ENCODE peak calls at places on chromosomes 16 and 17, in four cellular contexts. One of them, this sample, is unnamed.

GRCh38 chr16:4386951-4387565 is 15.4 kb downstream of the VASN start:
- DNase-seq in H9: no peak
- DNase-seq in mesendoderm: no peak
- DNase-seq in trophoblast cell: no peak
- DNase-seq in this sample: no peak

GRCh38 chr16:30786115-30786935 is 680 bp downstream of the ZNF629 start:
- DNase-seq in trophoblast cell: no peak
- DNase-seq in H9: no peak
- DNase-seq in mesendoderm: peak; percentile 79
- DNase-seq in this sample: peak; percentile 62

GRCh38 chr17:29584452-29585079 is 4.9 kb downstream of the GIT1 start:
- DNase-seq in H9: no peak
- DNase-seq in trophoblast cell: no peak
- DNase-seq in mesendoderm: no peak
- DNase-seq in this sample: no peak

GRCh38 chr17:62995377-62995885 is 29.4 kb downstream of the TANC2 start:
- DNase-seq in mesendoderm: peak; percentile 56
- DNase-seq in H9: no peak
- DNase-seq in trophoblast cell: peak; percentile 26
- DNase-seq in this sample: no peak

GRCh38 chr17:74361613-74362391 is at the start of gene BTBD17:
- DNase-seq in H9: peak; percentile 95
- DNase-seq in trophoblast cell: no peak
- DNase-seq in mesendoderm: peak; percentile 32
- DNase-seq in this sample: no peak

GRCh38 chr17:49932131-49932723 is 36.8 kb upstream of the DLX4 start:
- DNase-seq in H9: no peak
- DNase-seq in trophoblast cell: no peak
- DNase-seq in mesendoderm: no peak
- DNase-seq in this sample: no peak

GRCh38 chr17:66002063-66002585 is 189.8 kb downstream of the CEP112 start:
- DNase-seq in H9: no peak
- DNase-seq in mesendoderm: no peak
- DNase-seq in trophoblast cell: no peak
- DNase-seq in this sample: no peak

GRCh38 chr16:55703003-55704001 is 47.5 kb downstream of the SLC6A2 start:
- DNase-seq in mesendoderm: peak; percentile 62
- DNase-seq in H9: no peak
- DNase-seq in trophoblast cell: no peak
- DNase-seq in this sample: no peak

GRCh38 chr16:81576696-81577095 is 132.1 kb downstream of the CMIP start:
- DNase-seq in mesendoderm: no peak
- DNase-seq in trophoblast cell: no peak
- DNase-seq in H9: no peak
- DNase-seq in this sample: no peak

GRCh38 chr17:76428511-76428910 is 24.4 kb downstream of the UBE2O start:
- DNase-seq in trophoblast cell: no peak
- DNase-seq in H9: no peak
- DNase-seq in mesendoderm: no peak
- DNase-seq in this sample: no peak

GRCh38 chr17:35297666-35298065 is 54.8 kb downstream of the SLFN5 start:
- DNase-seq in H9: no peak
- DNase-seq in mesendoderm: no peak
- DNase-seq in trophoblast cell: no peak
- DNase-seq in this sample: no peak

GRCh38 chr17:73491648-73492047 is 152.6 kb downstream of the SDK2 start:
- DNase-seq in mesendoderm: no peak
- DNase-seq in H9: no peak
- DNase-seq in trophoblast cell: no peak
- DNase-seq in this sample: no peak

GRCh38 chr17:74454197-74455024 is 12.0 kb upstream of the CD300A start:
- DNase-seq in mesendoderm: peak; percentile 91
- DNase-seq in trophoblast cell: peak; percentile 60
- DNase-seq in H9: peak; percentile 55
- DNase-seq in this sample: peak; percentile 64

GRCh38 chr17:76132574-76133338 is 8.3 kb downstream of the FOXJ1 start:
- DNase-seq in H9: peak; percentile 98
- DNase-seq in trophoblast cell: peak; percentile 24
- DNase-seq in mesendoderm: peak; percentile 71
- DNase-seq in this sample: peak; percentile 88

GRCh38 chr17:58377005-58377660 is 25.1 kb upstream of the SUPT4H1 start:
- DNase-seq in mesendoderm: peak; percentile 70
- DNase-seq in trophoblast cell: peak; percentile 80
- DNase-seq in H9: peak; percentile 58
- DNase-seq in this sample: no peak

GRCh38 chr17:5800646-5801045 is 216.3 kb upstream of the NLRP1 start:
- DNase-seq in trophoblast cell: no peak
- DNase-seq in mesendoderm: no peak
- DNase-seq in H9: no peak
- DNase-seq in this sample: no peak

GRCh38 chr17:3667366-3668278 is 756 bp downstream of the TAX1BP3 start:
- DNase-seq in mesendoderm: peak; percentile 92
- DNase-seq in trophoblast cell: peak; percentile 90
- DNase-seq in H9: peak; percentile 80
- DNase-seq in this sample: peak; percentile 79

GRCh38 chr17:75872434-75873351 is 5.7 kb downstream of the TRIM47 start:
- DNase-seq in trophoblast cell: no peak
- DNase-seq in mesendoderm: peak; percentile 69
- DNase-seq in H9: peak; percentile 75
- DNase-seq in this sample: no peak

GRCh38 chr17:42179911-42180410 is 981 bp downstream of the KCNH4 start:
- DNase-seq in trophoblast cell: no peak
- DNase-seq in H9: peak; percentile 88
- DNase-seq in mesendoderm: peak; percentile 78
- DNase-seq in this sample: peak; percentile 89

GRCh38 chr16:57446530-57447141 is 549 bp downstream of the CIAPIN1 start:
- DNase-seq in mesendoderm: peak; percentile 40
- DNase-seq in H9: no peak
- DNase-seq in trophoblast cell: no peak
- DNase-seq in this sample: no peak

GRCh38 chr17:73393381-73393780 is 81.6 kb upstream of the CDC42EP4 start:
- DNase-seq in mesendoderm: no peak
- DNase-seq in H9: peak; percentile 26
- DNase-seq in trophoblast cell: no peak
- DNase-seq in this sample: no peak

GRCh38 chr17:55546481-55546880 is 35.2 kb upstream of the SMIM36 start:
- DNase-seq in trophoblast cell: no peak
- DNase-seq in H9: no peak
- DNase-seq in mesendoderm: no peak
- DNase-seq in this sample: no peak

GRCh38 chr16:50602531-50603205 is 54.5 kb downstream of the NKD1 start:
- DNase-seq in trophoblast cell: no peak
- DNase-seq in H9: no peak
- DNase-seq in mesendoderm: no peak
- DNase-seq in this sample: no peak

GRCh38 chr17:82300707-82301270 is 16.6 kb downstream of the CD7 start:
- DNase-seq in trophoblast cell: peak; percentile 30
- DNase-seq in mesendoderm: peak; percentile 35
- DNase-seq in H9: peak; percentile 83
- DNase-seq in this sample: peak; percentile 87

GRCh38 chr17:3588104-3588503 is 21.1 kb downstream of the TRPV1 start:
- DNase-seq in trophoblast cell: no peak
- DNase-seq in H9: no peak
- DNase-seq in mesendoderm: no peak
- DNase-seq in this sample: no peak

GRCh38 chr17:6856054-6856453 is 24.5 kb upstream of the TEKT1 start:
- DNase-seq in mesendoderm: peak; percentile 32
- DNase-seq in H9: no peak
- DNase-seq in trophoblast cell: no peak
- DNase-seq in this sample: no peak

GRCh38 chr17:81647640-81648012 is 8.7 kb downstream of the PDE6G start:
- DNase-seq in H9: peak; percentile 46
- DNase-seq in trophoblast cell: no peak
- DNase-seq in mesendoderm: no peak
- DNase-seq in this sample: no peak

GRCh38 chr17:44087319-44087718 is 16.8 kb downstream of the G6PC3 start:
- DNase-seq in trophoblast cell: no peak
- DNase-seq in H9: peak; percentile 67
- DNase-seq in mesendoderm: no peak
- DNase-seq in this sample: no peak

GRCh38 chr17:79670537-79671386 is 59.9 kb upstream of the RBFOX3 start:
- DNase-seq in H9: no peak
- DNase-seq in mesendoderm: no peak
- DNase-seq in trophoblast cell: no peak
- DNase-seq in this sample: no peak

GRCh38 chr17:20153231-20153630 is 144.1 kb downstream of the SPECC1 start:
- DNase-seq in H9: no peak
- DNase-seq in trophoblast cell: no peak
- DNase-seq in mesendoderm: no peak
- DNase-seq in this sample: no peak

GRCh38 chr17:20154601-20155000 is 145.4 kb downstream of the SPECC1 start:
- DNase-seq in mesendoderm: no peak
- DNase-seq in H9: no peak
- DNase-seq in trophoblast cell: no peak
- DNase-seq in this sample: no peak

GRCh38 chr17:20157078-20157360 is 147.9 kb downstream of the SPECC1 start:
- DNase-seq in trophoblast cell: no peak
- DNase-seq in mesendoderm: no peak
- DNase-seq in H9: no peak
- DNase-seq in this sample: no peak

GRCh38 chr17:20156196-20157077 is 147.3 kb downstream of the SPECC1 start:
- DNase-seq in mesendoderm: peak; percentile 92
- DNase-seq in trophoblast cell: peak; percentile 90
- DNase-seq in H9: no peak
- DNase-seq in this sample: no peak

DNA sequence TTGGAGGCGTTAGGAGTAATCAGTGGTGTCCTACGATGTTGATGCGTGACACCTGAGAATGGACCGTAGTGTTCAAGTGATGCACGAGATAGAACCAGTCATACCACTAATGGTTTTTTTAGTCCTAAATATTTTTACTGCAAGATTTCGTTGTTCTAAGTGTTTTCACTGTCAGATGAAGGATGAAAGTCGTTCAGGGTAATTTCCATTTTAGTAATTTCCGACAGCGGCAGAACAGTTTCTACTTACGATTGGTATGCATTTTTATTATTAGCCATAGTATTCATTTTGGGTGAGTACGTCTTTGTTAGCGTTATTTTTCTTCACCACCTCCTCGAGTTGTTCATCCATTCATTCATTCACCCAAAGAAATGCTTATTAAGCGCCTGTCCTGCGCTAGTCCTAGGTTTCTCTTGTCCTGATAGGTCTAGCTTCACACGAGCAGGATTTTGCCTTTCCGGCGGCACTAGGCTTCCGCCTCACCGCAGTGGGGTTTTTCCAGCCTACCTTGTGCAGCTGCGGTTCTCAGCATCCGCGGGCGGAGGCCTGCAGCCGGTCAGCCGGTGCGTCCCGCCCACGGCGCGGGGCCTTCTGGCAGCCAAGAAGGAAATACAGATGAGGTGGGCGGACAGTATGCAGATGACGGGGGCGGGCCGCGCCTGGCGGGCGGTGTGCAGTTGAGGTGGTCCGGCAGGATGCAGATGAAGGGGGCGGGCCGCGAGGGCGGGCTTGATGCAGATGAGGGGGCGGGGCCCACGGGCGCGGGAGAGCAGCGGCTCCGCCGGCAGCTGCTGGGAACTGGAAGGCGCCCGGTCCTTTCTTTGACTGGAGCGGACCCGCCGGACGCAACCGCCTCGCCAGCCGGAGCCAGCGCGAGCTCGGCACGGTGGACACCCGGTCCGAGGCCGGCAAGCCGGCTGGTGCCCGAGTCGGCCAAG is 146.4 kb downstream of the SPECC1 start:
- DNase-seq in mesendoderm: peak; percentile 99
- DNase-seq in H9: peak; percentile 100
- DNase-seq in trophoblast cell: peak; percentile 98
- DNase-seq in this sample: peak; percentile 97
- H3K23ac ChIP-seq in mesendoderm: no peak overlapping the region
- H3K23ac ChIP-seq in H9: no peak overlapping the region
- H3K23ac ChIP-seq in trophoblast cell: no peak overlapping the region
- H3K23ac ChIP-seq in this sample: no peak overlapping the region

DNA sequence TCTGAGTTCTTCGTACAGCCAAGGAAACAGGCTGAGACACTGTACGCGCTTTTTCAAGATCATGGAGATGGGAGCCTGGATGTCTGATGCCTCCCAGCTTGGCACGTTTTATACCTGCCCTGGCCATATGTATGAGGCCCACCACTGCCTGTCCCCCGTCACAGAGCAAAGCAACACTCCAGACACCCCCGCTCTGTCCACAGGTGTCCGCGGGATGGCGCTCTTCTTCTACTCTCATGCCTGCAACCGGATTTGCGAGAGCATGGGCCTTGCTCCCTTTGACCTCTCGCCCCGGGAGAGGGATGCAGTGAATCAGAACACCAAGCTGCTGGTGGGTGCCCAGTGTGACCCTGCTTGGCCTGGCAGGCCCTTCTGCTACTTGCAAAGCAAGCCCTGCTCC is 39.8 kb upstream of the POLR3E start:
- DNase-seq in H9: no peak
- DNase-seq in mesendoderm: no peak
- DNase-seq in trophoblast cell: no peak
- DNase-seq in this sample: no peak
- H3K79me2 ChIP-seq in H9: no peaks in the 10 kb centered on the region
- H3K79me2 ChIP-seq in mesendoderm: no peaks in the 10 kb centered on the region
- H3K79me2 ChIP-seq in trophoblast cell: no peaks in the 10 kb centered on the region
- H3K79me2 ChIP-seq in this sample: no peaks in the 10 kb centered on the region

GRCh38 chr17:27451906-27452305 is 4.3 kb upstream of the KSR1 start:
- DNase-seq in mesendoderm: no peak
- DNase-seq in H9: no peak
- DNase-seq in trophoblast cell: no peak
- DNase-seq in this sample: no peak
- H3K23ac ChIP-seq in mesendoderm: no peak overlapping the region
- H3K23ac ChIP-seq in H9: no peak overlapping the region
- H3K23ac ChIP-seq in trophoblast cell: no peak overlapping the region
- H3K23ac ChIP-seq in this sample: no peak overlapping the region

DNA sequence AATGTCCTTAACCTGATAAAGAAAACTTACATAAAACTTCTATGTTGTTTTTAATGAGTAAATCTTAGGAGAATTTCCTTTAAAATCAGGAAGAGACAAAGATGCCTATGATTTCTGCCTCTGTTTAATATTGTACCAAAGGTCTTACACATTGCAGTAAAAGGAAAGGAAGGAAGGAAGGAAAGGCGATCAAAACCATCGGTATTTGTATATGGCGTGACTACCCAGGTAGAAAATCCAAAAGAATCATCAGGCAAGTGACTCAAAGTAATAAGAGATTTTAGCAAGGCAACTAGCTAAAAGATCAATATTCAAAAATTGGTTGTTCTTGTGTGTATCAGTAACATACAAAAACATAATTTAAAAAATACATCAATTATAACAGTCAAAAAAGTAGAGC is 3.5 kb downstream of the ICAM2 start:
- DNase-seq in mesendoderm: no peak
- DNase-seq in trophoblast cell: no peak
- DNase-seq in H9: no peak
- DNase-seq in this sample: no peak
- H3K79me2 ChIP-seq in mesendoderm: no peaks in the 10 kb centered on the region
- H3K79me2 ChIP-seq in trophoblast cell: no peaks in the 10 kb centered on the region
- H3K79me2 ChIP-seq in H9: no peaks in the 10 kb centered on the region
- H3K79me2 ChIP-seq in this sample: no peaks in the 10 kb centered on the region